ENCODE peak calls at places on chromosome 9, in four cellular contexts. B is SK-N-SH, H is neural progenitor cell, K is HCT116. Z is an unnamed sample.

GRCh38 chr9:72102520-72102919 is 42.1 kb upstream of the C9orf57 start:
- DNase-seq in B (no peak), H (no peak), K (no peak), Z (no peak)

GRCh38 chr9:131707677-131708612 is 31.9 kb downstream of the RAPGEF1 start:
- DNase-seq in K (no peak), B (no peak), H (no peak), Z (peak)

GRCh38 chr9:14043491-14043890 is 270.4 kb downstream of the NFIB start:
- DNase-seq in H (no peak), B (no peak), K (no peak), Z (no peak)

GRCh38 chr9:130535818-130536521 is 43.4 kb upstream of the FUBP3 start:
- DNase-seq in H (peak), B (no peak), K (no peak), Z (peak)

GRCh38 chr9:135339378-135339973 is 140.1 kb upstream of the PPP1R26 start:
- DNase-seq in K (no peak), B (no peak), H (no peak), Z (no peak)

GRCh38 chr9:79565245-79565644 is 6.5 kb upstream of the TLE4 start:
- DNase-seq in B (no peak), K (no peak), H (no peak), Z (peak)

GRCh38 chr9:89497181-89497963 is 541 bp downstream of the SEMA4D start:
- DNase-seq in K (no peak), H (peak), B (peak), Z (no peak)

GRCh38 chr9:70218767-70219166 is 40.0 kb upstream of the SMC5 start:
- DNase-seq in K (no peak), H (no peak), B (no peak), Z (no peak)

GRCh38 chr9:20872340-20872977 is 159.0 kb downstream of the HACD4 start:
- DNase-seq in B (no peak), H (peak), K (no peak), Z (peak)

GRCh38 chr9:75168270-75169185 is 80.2 kb downstream of the OSTF1 start:
- DNase-seq in B (no peak), K (no peak), H (no peak), Z (peak)

GRCh38 chr9:137447722-137448568 is 6.8 kb upstream of the ENTPD8 start:
- DNase-seq in K (no peak), B (no peak), H (no peak), Z (no peak)

GRCh38 chr9:125377584-125378250 is 116.1 kb downstream of the GAPVD1 start:
- DNase-seq in B (no peak), K (no peak), H (no peak), Z (no peak)

GRCh38 chr9:130010151-130010988 is 32.6 kb downstream of the FNBP1 start:
- DNase-seq in B (no peak), H (no peak), K (no peak), Z (no peak)

GRCh38 chr9:2727966-2728613 is 10.8 kb downstream of the KCNV2 start:
- DNase-seq in K (peak), B (peak), H (peak), Z (peak)

GRCh38 chr9:129174724-129175514 is 3.1 kb downstream of the IER5L start:
- DNase-seq in H (peak), K (peak), B (peak), Z (peak)

GRCh38 chr9:129054163-129054851 is 17.9 kb downstream of the MIGA2 start:
- DNase-seq in B (no peak), H (no peak), K (no peak), Z (no peak)

GRCh38 chr9:86202338-86202882 is 57.0 kb downstream of the C9orf153 start:
- DNase-seq in H (peak), K (peak), B (peak), Z (peak)

GRCh38 chr9:1879501-1879900 is 135.6 kb upstream of the SMARCA2 start:
- DNase-seq in B (no peak), H (no peak), K (no peak), Z (no peak)

GRCh38 chr9:127128341-127129072 is 6.1 kb upstream of the ANGPTL2 start:
- DNase-seq in K (no peak), B (no peak), H (no peak), Z (peak)

GRCh38 chr9:77451507-77451906 is 196.6 kb downstream of the GNA14 start:
- DNase-seq in H (no peak), K (no peak), B (no peak), Z (peak)

DNA sequence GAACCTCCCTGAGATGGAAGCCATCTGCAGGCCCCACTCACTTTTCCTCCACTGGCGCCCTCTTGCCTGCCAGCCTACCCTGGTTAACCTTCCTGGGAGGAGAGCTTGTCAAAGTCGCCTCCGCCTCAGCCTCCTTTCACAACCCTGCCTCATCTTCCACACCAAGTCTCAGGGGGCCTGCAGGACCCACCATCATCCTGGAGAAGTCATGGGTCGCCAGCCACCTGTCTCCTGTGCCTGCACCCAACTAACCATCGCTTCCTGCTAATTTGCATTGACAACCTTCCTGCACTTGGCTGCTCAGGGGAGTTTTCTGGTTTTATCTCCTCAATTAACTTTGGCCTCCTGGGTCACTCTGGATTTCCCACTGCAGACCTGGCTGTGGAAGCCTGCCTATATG is 52.8 kb upstream of the GRHPR start:
- DNase-seq in H (no peak), B (no peak), K (no peak), Z (no peak)
- TF ChIP-seq EZH2phosphoT487 in H (no peak), B (no peak), K (no peak), Z (no peak)

GRCh38 chr9:109468927-109469326 is 29.2 kb downstream of the PTPN3 start:
- DNase-seq in B (no peak), K (no peak), H (no peak), Z (no peak)
- H3K27ac ChIP-seq in B (peak), K (no peak), H (no peak), Z (no peak)

DNA sequence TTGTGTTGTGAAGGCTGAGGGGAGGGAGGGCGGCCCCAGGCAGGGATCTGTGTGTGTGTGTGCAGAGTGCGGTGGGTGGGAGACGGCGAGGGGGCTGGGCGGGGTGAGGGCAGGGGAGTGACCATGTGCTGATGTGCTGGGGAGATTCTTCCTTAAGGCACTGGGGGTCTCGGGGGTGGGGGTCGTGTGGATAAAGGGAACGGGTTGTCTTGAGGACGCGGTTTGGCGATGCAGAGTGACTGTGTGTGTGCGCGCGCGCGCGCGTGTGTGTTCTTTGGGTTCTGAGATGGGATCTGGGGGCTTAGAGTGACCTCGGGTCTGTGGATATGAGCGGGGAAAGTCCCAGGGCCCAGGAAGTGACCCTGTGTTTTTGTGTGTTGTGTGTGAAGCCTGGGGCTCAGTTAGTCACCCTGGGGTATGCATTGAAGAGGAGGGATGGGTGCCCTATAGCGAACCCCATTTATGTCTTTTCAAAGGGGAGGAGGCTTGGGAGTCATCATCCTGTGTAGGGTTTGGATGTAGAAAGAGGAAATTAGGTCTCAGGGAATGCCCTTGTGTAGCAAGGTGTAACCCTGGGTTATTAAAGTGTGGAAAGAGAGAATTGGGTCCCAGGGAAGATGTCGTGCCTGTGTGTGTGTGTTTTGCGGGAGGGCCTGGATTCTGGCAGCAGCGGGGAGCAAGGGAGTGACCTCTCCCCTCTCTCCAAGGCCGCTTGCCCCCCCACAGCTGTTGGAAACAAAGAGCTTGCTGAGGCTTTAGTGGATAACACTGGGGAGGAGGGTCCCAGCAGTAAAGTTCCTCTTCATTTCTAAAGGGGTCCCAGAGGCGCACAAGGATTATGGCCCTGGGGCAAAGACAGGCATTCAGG is 1.4 kb downstream of the TMEFF1 start:
- DNase-seq in H (peak), K (no peak), B (peak), Z (no peak)
- H3K9ac ChIP-seq in H (peak), K (peak), B (peak), Z (no peak)

DNA sequence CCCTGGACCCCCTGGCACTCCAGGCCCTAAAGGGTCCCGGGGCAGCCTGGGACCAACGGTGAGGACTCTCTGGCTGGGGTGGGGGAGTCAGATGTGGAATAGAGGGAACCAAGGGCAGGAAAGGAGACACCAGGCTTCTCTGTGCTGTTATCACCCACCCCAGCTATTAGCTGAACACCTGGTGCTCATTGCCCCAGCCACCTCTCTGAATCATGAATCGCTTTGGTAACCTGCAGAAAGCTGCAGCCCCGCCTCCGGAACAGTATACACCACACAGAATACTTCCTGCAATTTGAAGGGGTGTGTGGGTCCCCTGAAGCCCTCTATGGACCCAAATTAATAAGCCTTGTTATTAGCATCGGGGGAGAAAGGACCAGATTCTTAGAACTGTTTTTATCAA is 40.4 kb upstream of the ORM1 start:
- DNase-seq in B (no peak), H (no peak), K (no peak), Z (no peak)
- TF ChIP-seq EZH2phosphoT487 in B (no peak), H (no peak), K (no peak), Z (no peak)

GRCh38 chr9:120926397-120926928 is at the start of gene TRAF1:
- DNase-seq in H (no peak), K (no peak), B (no peak), Z (no peak)
- H3K27ac ChIP-seq in H (no peak), K (no peak), B (peak), Z (no peak)

GRCh38 chr9:136345281-136346156 is 18.0 kb downstream of the DNLZ start:
- DNase-seq in B (peak), K (no peak), H (peak), Z (peak)
- H3K9ac ChIP-seq in B (no peak), K (peak), H (peak), Z (peak)

DNA sequence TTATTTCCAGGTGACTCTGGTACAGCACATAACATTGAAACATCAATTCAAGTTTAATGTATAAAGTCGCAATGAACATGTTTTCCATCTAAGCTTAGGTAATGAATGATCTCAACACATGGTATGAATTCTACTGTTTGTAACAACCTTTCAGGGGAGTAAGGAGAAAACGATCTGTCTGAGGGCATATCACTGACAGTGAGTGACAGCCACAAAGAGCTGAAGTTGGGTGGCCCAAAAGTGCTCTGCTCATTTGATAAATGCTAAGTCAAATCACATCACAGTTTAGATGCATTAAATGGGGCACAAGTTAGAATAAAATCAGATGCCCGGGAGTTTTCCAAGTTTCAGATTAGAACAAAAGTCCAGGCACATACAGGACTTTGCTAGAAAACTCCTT is 1.2 kb downstream of the FANCC start:
- DNase-seq in K (no peak), H (peak), B (no peak), Z (no peak)
- TF ChIP-seq EZH2phosphoT487 in K (no peak), H (no peak), B (no peak), Z (no peak)

GRCh38 chr9:18268381-18268780 is 205.6 kb upstream of the ADAMTSL1 start:
- DNase-seq in B (no peak), H (peak), K (peak), Z (peak)
- H3K27ac ChIP-seq in B (peak), H (no peak), K (no peak), Z (peak)

GRCh38 chr9:117706421-117707150 is 2.4 kb downstream of the TLR4 start:
- DNase-seq in H (no peak), K (no peak), B (no peak), Z (no peak)
- H3K9ac ChIP-seq in H (no peak), K (no peak), B (peak), Z (no peak)

Z was measured in PC-3.